ENCODE peak calls at places on chromosomes 7 and 10, in four cellular contexts. A, H, Q and W are unnamed samples.

GRCh38 chr7:157548691-157549265 is 212.0 kb downstream of the DNAJB6 start:
- DNase-seq in H (peak), A (no peak), Q (no peak), W (no peak)

GRCh38 chr7:78149787-78150186 is 351.2 kb downstream of the PHTF2 start:
- DNase-seq in Q (no peak), A (no peak), H (no peak), W (no peak)

GRCh38 chr7:158303121-158303520 is 284.5 kb downstream of the PTPRN2 start:
- DNase-seq in Q (no peak), A (no peak), H (no peak), W (no peak)

GRCh38 chr7:84393776-84394175 is 199.2 kb upstream of the SEMA3A start:
- DNase-seq in A (no peak), Q (no peak), H (no peak), W (no peak)

GRCh38 chr7:11830582-11831382 is 1.2 kb downstream of the THSD7A start:
- DNase-seq in Q (no peak), A (no peak), H (peak), W (no peak)

GRCh38 chr7:46007990-46008643 is 87.0 kb upstream of the IGFBP3 start:
- DNase-seq in Q (no peak), A (no peak), H (no peak), W (no peak)

GRCh38 chr10:117431160-117431559 is 55.9 kb upstream of the PDZD8 start:
- DNase-seq in H (no peak), Q (no peak), A (no peak), W (no peak)

GRCh38 chr10:76119515-76119914 is 688.1 kb downstream of the LRMDA start:
- DNase-seq in A (no peak), H (no peak), Q (no peak), W (no peak)